ENCODE peak calls at places on chromosomes 11 and 22, in five cellular contexts. H is T-helper 2 cell, V is H9, L is adipocyte, G is T-helper 1 cell. E is an unnamed sample.

GRCh38 chr22:20972014-20972797 is 5.2 kb downstream of the AIFM3 start:
- DNase-seq in G (no peak), V (no peak), L (peak), H (no peak), E (no peak)

GRCh38 chr11:3855808-3856491 is 486 bp downstream of the STIM1 start:
- DNase-seq in L (peak), G (peak), V (peak), H (peak), E (peak)

GRCh38 chr11:113313601-113314000 is 782 bp upstream of the TTC12 start:
- DNase-seq in L (no peak), H (no peak), G (no peak), V (no peak), E (no peak)

GRCh38 chr11:35145249-35145648 is 6.3 kb downstream of the CD44 start:
- DNase-seq in L (peak), G (no peak), V (no peak), H (no peak), E (peak)

GRCh38 chr22:17724241-17724640 is 50.0 kb downstream of the BID start:
- DNase-seq in L (no peak), V (no peak), H (no peak), G (no peak), E (peak)

GRCh38 chr11:33692013-33692504 is 8.6 kb downstream of the C11orf91 start:
- DNase-seq in H (no peak), L (peak), V (no peak), G (no peak), E (peak)

GRCh38 chr11:76653674-76654309 is 16.8 kb downstream of the LRRC32 start:
- DNase-seq in V (peak), G (no peak), L (peak), H (no peak), E (peak)

GRCh38 chr11:106076421-106076922 is 675 bp downstream of the KBTBD3 start:
- DNase-seq in V (no peak), H (no peak), L (no peak), G (no peak), E (no peak)

GRCh38 chr11:47566166-47566546 is 757 bp downstream of the PTPMT1 start:
- DNase-seq in H (no peak), V (peak), L (no peak), G (no peak), E (no peak)

GRCh38 chr22:36486619-36487384 is 5.4 kb upstream of the TXN2 start:
- DNase-seq in G (peak), H (peak), V (peak), L (peak), E (peak)

GRCh38 chr11:62498492-62499286 is 47.9 kb downstream of the AHNAK start:
- DNase-seq in H (no peak), L (no peak), G (no peak), V (no peak), E (no peak)

E was measured in fibroblast of gingiva.